ENCODE peak calls at places on chromosome 2, in five cellular contexts. T is A673; B is HFFc6; X is RWPE1; U is CD8-positive, alpha-beta T cell. L is an unnamed sample.

GRCh38 chr2:103738108-103738507 is 976.3 kb downstream of the TMEM182 start:
- DNase-seq in B (no peak), U (no peak), T (no peak), X (no peak), L (no peak)

GRCh38 chr2:54310314-54310713 is 54.3 kb upstream of the TSPYL6 start:
- DNase-seq in X (no peak), T (no peak), U (no peak), B (no peak), L (no peak)

GRCh38 chr2:157087373-157088005 is 170.0 kb upstream of the GALNT5 start:
- DNase-seq in B (no peak), U (no peak), X (no peak), T (no peak), L (no peak)

GRCh38 chr2:166230024-166230723 is 102.4 kb upstream of the SCN1A start:
- DNase-seq in X (no peak), B (peak; percentile 77), T (no peak), U (no peak), L (peak; percentile 14)

GRCh38 chr2:133457862-133458261 is 110.4 kb downstream of the NCKAP5 start:
- DNase-seq in U (no peak), B (no peak), T (no peak), X (no peak), L (no peak)

GRCh38 chr2:43714164-43714563 is 37.9 kb upstream of the C1GALT1C1L start:
- DNase-seq in B (peak; percentile 53), T (peak; percentile 66), U (no peak), X (no peak), L (no peak)

GRCh38 chr2:234623521-234623991 is 126.7 kb upstream of the ARL4C start:
- DNase-seq in X (no peak), T (peak; percentile 80), B (no peak), U (no peak), L (no peak)

GRCh38 chr2:82007051-82007664 is 1702.6 kb upstream of the LRRTM1 start:
- DNase-seq in T (no peak), B (no peak), U (no peak), X (no peak), L (no peak)

GRCh38 chr2:28949617-28950305 is 31.3 kb upstream of the TOGARAM2 start:
- DNase-seq in T (no peak), U (no peak), X (peak; percentile 28), B (no peak), L (no peak)

GRCh38 chr2:240551809-240552208 is 6.0 kb downstream of the ANKMY1 start:
- DNase-seq in U (no peak), X (no peak), B (no peak), T (no peak), L (no peak)

GRCh38 chr2:219344756-219345458 is 12.4 kb upstream of the RESP18 start:
- DNase-seq in T (peak; percentile 15), B (no peak), X (no peak), U (no peak), L (peak; percentile 62)

GRCh38 chr2:197890160-197890559 is 85.8 kb downstream of the PLCL1 start:
- DNase-seq in X (no peak), B (no peak), U (no peak), T (peak; percentile 34), L (no peak)

GRCh38 chr2:208142255-208142924 is 3.6 kb downstream of the CRYGB start:
- DNase-seq in T (peak; percentile 39), U (no peak), X (no peak), B (no peak), L (no peak)

GRCh38 chr2:161243873-161244272 is 64.4 kb upstream of the PSMD14 start:
- DNase-seq in T (no peak), B (no peak), X (no peak), U (no peak), L (no peak)

GRCh38 chr2:240557101-240557751 is 562 bp downstream of the ANKMY1 start:
- DNase-seq in T (no peak), U (no peak), B (no peak), X (no peak), L (no peak)

GRCh38 chr2:25339791-25340339 is 1.9 kb downstream of the DNMT3A start:
- DNase-seq in U (peak; percentile 57), X (no peak), T (no peak), B (no peak), L (no peak)

GRCh38 chr2:25341753-25342371 is at the start of gene DNMT3A:
- DNase-seq in B (no peak), U (peak; percentile 63), T (peak; percentile 83), X (peak; percentile 51), L (peak; percentile 42)

GRCh38 chr2:25340340-25340886 is 1.3 kb downstream of the DNMT3A start:
- DNase-seq in X (no peak), T (peak; percentile 41), U (no peak), B (no peak), L (no peak)

GRCh38 chr2:25342372-25343186 is 854 bp upstream of the DNMT3A start:
- DNase-seq in B (peak; percentile 49), T (peak; percentile 82), U (peak; percentile 82), X (peak; percentile 75), L (peak; percentile 88)

GRCh38 chr2:25341031-25341727 is 546 bp downstream of the DNMT3A start:
- DNase-seq in T (peak; percentile 51), B (no peak), U (no peak), X (no peak), L (no peak)
- TF ChIP-seq CTCF in T (no peak), B (no peak), U (no peak), X (no peak), L (no peak)

GRCh38 chr2:232300894-232301387 is 77.6 kb upstream of the ALPP start:
- DNase-seq in T (no peak), B (peak; percentile 5), U (no peak), X (peak; percentile 26), L (peak; percentile 16)
- TF ChIP-seq CTCF in T (no peak), B (no peak), U (no peak), X (no peak), L (no peak)

GRCh38 chr2:63698825-63699548 is 110.2 kb downstream of the MDH1 start:
- DNase-seq in B (peak; percentile 90), T (peak; percentile 73), X (peak; percentile 77), U (no peak), L (peak; percentile 23)
- TF ChIP-seq CTCF in B (peak; percentile 76), T (peak; percentile 70), X (peak; percentile 27), U (peak; percentile 34), L (peak; percentile 48)

GRCh38 chr2:191870744-191871143 is 23.9 kb upstream of the CAVIN2 start:
- DNase-seq in T (no peak), U (no peak), B (no peak), X (no peak), L (no peak)
- TF ChIP-seq CTCF in T (peak; percentile 42), U (no peak), B (peak; percentile 46), X (no peak), L (no peak)

DNA sequence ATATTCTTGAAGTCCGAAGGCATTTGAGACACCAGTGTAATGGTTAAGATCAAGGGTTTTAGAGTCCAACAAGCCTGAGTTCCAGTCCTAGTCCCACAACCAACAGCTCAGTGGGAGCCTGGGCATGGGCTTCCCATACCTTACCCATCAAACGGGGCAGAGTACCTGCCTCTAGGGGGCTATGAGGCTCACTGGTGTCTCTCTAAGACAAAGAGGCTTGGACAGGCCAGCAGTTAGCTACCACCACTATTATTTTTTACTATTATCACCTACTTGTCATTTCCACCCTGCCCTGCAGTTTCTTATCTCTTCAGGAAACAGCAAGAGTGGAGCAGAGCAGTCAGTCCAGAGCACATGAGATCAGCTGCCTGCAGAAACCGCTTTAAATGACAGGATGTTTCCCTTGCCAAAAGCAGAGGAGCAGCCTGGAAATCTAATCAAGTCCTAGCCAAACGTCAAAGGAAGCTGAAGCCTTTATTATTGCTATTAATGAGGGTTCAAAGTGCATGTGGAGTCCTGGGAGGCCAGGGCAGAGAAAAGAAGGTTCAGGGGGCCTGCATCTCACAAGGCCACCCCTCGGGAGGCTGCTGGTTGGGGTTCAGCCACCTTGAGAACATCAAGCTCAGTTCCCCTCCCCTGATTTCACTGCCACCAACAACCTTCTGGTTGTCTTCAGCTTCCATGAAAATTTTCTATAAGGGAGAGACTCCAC is 66.6 kb downstream of the STPG4 start:
- DNase-seq in U (no peak), X (no peak), B (no peak), T (no peak), L (no peak)
- TF ChIP-seq CTCF in U (no peak), X (no peak), B (no peak), T (peak; percentile 20), L (no peak)

GRCh38 chr2:196809260-196809659 is at the start of gene C2orf66:
- DNase-seq in U (no peak), B (no peak), X (no peak), T (no peak), L (no peak)
- TF ChIP-seq CTCF in U (no peak), B (no peak), X (no peak), T (no peak), L (no peak)

GRCh38 chr2:17148298-17149228 is 369.7 kb downstream of the RAD51AP2 start:
- DNase-seq in B (no peak), T (peak; percentile 30), U (no peak), X (no peak), L (no peak)
- TF ChIP-seq CTCF in B (no peak), T (peak; percentile 66), U (no peak), X (peak; percentile 15), L (no peak)

L was measured in Calu3.